ENCODE peak calls at places on chromosomes 3 and 15, in seven cellular contexts. E, P, M, U, O, K and A are unnamed samples.

GRCh38 chr3:20340324-20340928 is 154.4 kb upstream of the SGO1 start:
- DNase-seq in E (peak), P (peak), M (peak), U (peak), O (peak), K (peak), A (peak)

GRCh38 chr3:52471371-52472238 is 16.2 kb downstream of the NISCH start:
- DNase-seq in E (peak), P (no peak), M (peak), U (peak), O (peak), K (peak), A (peak)

GRCh38 chr15:69344238-69344637 is 45.5 kb downstream of the PAQR5 start:
- DNase-seq in E (no peak), P (no peak), M (no peak), U (no peak), O (no peak), K (no peak), A (no peak)

GRCh38 chr15:45401665-45402161 is 23.4 kb upstream of the GATM start:
- DNase-seq in E (no peak), P (no peak), M (no peak), U (no peak), O (no peak), K (no peak), A (no peak)

GRCh38 chr3:186902154-186902553 is 28.2 kb upstream of the ST6GAL1 start:
- DNase-seq in E (no peak), P (no peak), M (no peak), U (no peak), O (no peak), K (no peak), A (no peak)

GRCh38 chr3:32700244-32700643 is 15.3 kb downstream of the CNOT10 start:
- DNase-seq in E (no peak), P (no peak), M (no peak), U (no peak), O (no peak), K (no peak), A (no peak)

GRCh38 chr3:188656196-188656982 is 502.4 kb downstream of the LPP start:
- DNase-seq in E (no peak), P (no peak), M (no peak), U (no peak), O (no peak), K (no peak), A (no peak)

GRCh38 chr3:63948995-63949394 is 36.8 kb upstream of the SCAANT1 start:
- DNase-seq in E (no peak), P (no peak), M (no peak), U (no peak), O (no peak), K (no peak), A (no peak)

GRCh38 chr15:51310064-51310463 is 28.3 kb downstream of the CYP19A1 start:
- DNase-seq in E (peak), P (no peak), M (no peak), U (no peak), O (no peak), K (no peak), A (no peak)

GRCh38 chr3:110518031-110518430 is 553.6 kb upstream of the NECTIN3 start:
- DNase-seq in E (no peak), P (no peak), M (no peak), U (no peak), O (no peak), K (no peak), A (no peak)

GRCh38 chr3:102790742-102791141 is 355.9 kb downstream of the ZPLD1 start:
- DNase-seq in E (no peak), P (no peak), M (no peak), U (no peak), O (no peak), K (no peak), A (no peak)

GRCh38 chr3:89184151-89184550 is 76.7 kb downstream of the EPHA3 start:
- DNase-seq in E (no peak), P (no peak), M (no peak), U (no peak), O (no peak), K (no peak), A (no peak)

GRCh38 chr3:124620600-124621063 is 109.6 kb upstream of the UMPS start:
- DNase-seq in E (peak), P (no peak), M (no peak), U (no peak), O (peak), K (no peak), A (peak)

GRCh38 chr15:70726753-70727152 is 36.6 kb downstream of the UACA start:
- DNase-seq in E (no peak), P (no peak), M (no peak), U (peak), O (no peak), K (no peak), A (no peak)

GRCh38 chr3:122628567-122628966 is 51.1 kb downstream of the PARP15 start:
- DNase-seq in E (no peak), P (no peak), M (no peak), U (no peak), O (no peak), K (no peak), A (no peak)

GRCh38 chr3:133855772-133856171 is 39.9 kb downstream of the RAB6B start:
- DNase-seq in E (no peak), P (no peak), M (no peak), U (no peak), O (no peak), K (no peak), A (no peak)

GRCh38 chr3:43117257-43117656 is 11.4 kb upstream of the POMGNT2 start:
- DNase-seq in E (no peak), P (no peak), M (no peak), U (no peak), O (no peak), K (no peak), A (no peak)

GRCh38 chr15:101250931-101251829 is 668 bp downstream of the CHSY1 start:
- DNase-seq in E (no peak), P (no peak), M (peak), U (peak), O (peak), K (peak), A (peak)

GRCh38 chr3:18667552-18667951 is 242.4 kb upstream of the SATB1 start:
- DNase-seq in E (no peak), P (no peak), M (no peak), U (no peak), O (no peak), K (no peak), A (no peak)

GRCh38 chr3:69108813-69109212 is 13.6 kb downstream of the LMOD3 start:
- DNase-seq in E (no peak), P (no peak), M (no peak), U (no peak), O (no peak), K (no peak), A (no peak)

GRCh38 chr15:65275728-65276126 is 11.0 kb downstream of the PARP16 start:
- DNase-seq in E (no peak), P (no peak), M (no peak), U (no peak), O (no peak), K (no peak), A (no peak)

GRCh38 chr15:101697488-101697887 is 26.8 kb downstream of the TARS3 start:
- DNase-seq in E (no peak), P (no peak), M (no peak), U (no peak), O (no peak), K (no peak), A (no peak)

GRCh38 chr3:17456650-17457049 is 285.8 kb downstream of the TBC1D5 start:
- DNase-seq in E (no peak), P (no peak), M (no peak), U (no peak), O (no peak), K (no peak), A (no peak)

GRCh38 chr3:15476378-15476777 is 45.1 kb downstream of the COLQ start:
- DNase-seq in E (no peak), P (no peak), M (no peak), U (no peak), O (no peak), K (no peak), A (no peak)

GRCh38 chr15:58182460-58183163 is 44.4 kb downstream of the AQP9 start:
- DNase-seq in E (no peak), P (peak), M (peak), U (peak), O (peak), K (peak), A (peak)

GRCh38 chr15:100783760-100784492 is 95.7 kb upstream of the ALDH1A3 start:
- DNase-seq in E (no peak), P (no peak), M (peak), U (peak), O (peak), K (no peak), A (peak)

GRCh38 chr3:79846148-79846933 is 78.5 kb upstream of the ROBO1 start:
- DNase-seq in E (no peak), P (no peak), M (peak), U (peak), O (no peak), K (peak), A (no peak)

GRCh38 chr15:96766387-96766786 is 435.9 kb downstream of the NR2F2 start:
- DNase-seq in E (no peak), P (no peak), M (no peak), U (no peak), O (no peak), K (no peak), A (no peak)

GRCh38 chr3:23760871-23761373 is 44.8 kb upstream of the UBE2E1 start:
- DNase-seq in E (no peak), P (no peak), M (no peak), U (peak), O (no peak), K (no peak), A (no peak)

GRCh38 chr3:15629860-15630597 is 28.5 kb downstream of the BTD start:
- DNase-seq in E (peak), P (peak), M (peak), U (peak), O (peak), K (peak), A (peak)

GRCh38 chr3:126765187-126766069 is 61.4 kb downstream of the CHCHD6 start:
- DNase-seq in E (no peak), P (no peak), M (no peak), U (no peak), O (no peak), K (no peak), A (no peak)
- TF ChIP-seq CTCF in E (no peak), P (no peak), M (no peak), U (no peak), O (no peak), K (no peak), A (no peak)

DNA sequence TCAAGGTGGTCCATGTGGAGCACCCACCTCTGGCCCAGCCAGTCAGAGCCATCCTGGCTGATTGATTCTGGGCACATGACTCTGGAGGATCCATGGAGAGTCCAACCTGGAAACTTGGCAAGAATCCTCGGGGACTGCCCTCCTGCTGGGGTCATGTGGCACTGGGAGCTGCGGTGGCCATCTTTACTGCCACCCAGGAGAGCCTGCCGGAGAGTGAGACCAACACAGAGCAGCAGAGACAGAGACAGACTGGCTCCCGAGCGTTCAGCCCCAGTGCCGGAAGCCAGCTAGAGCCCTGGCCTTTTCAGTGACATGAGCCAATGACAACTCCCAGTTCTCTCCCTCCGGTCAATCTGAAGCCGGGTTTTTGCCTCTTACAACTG is 11.5 kb upstream of the GATA2 start:
- DNase-seq in E (no peak), P (no peak), M (no peak), U (no peak), O (no peak), K (no peak), A (no peak)
- TF ChIP-seq CTCF in E (no peak), P (no peak), M (no peak), U (no peak), O (no peak), K (no peak), A (no peak)

DNA sequence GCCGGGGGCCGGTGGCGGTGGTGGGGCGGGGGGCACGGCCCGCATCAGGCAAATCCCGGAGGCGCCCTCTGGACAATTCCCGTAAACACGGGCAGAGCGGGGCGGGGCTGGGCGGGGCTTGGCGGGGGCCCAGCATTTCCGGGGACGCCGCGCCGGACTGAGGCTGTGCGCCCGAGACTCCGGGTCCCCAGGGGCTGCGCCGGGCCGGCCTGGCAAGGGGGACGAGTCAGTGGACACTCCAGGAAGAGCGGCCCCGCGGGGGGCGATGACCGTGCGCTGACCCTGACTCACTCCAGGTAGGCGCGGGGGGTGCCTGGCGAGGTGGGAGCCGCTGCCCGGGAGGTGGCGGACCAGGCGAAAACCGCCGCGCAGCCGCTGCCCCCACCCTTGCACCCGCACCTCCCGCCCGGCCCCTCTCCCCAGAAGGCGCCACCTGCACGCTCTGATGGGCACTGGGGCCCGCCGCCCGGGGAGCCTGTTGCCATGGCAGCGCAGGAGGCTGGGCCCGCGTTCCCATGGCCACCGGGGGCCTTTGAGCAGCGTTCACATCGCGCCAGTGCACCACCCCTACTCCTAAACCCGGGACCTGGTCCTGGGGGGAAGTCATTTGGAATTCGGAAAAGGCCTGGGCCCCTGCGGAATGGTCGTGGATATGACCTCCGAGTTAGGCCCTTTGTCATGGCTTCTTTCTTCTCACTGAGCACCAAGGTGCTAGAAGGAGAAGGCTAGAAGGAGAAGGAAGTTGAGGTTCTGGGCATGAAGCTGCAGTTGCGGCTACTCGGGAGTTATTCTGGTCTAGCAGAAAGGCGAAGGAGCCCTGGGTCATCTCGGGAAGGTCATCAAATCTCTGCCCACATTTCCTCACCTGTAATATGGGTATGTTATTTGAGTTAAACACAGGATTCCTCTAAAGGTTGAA is 16.1 kb upstream of the SEMA4B start:
- DNase-seq in E (no peak), P (no peak), M (peak), U (peak), O (peak), K (peak), A (peak)
- TF ChIP-seq CTCF in E (no peak), P (no peak), M (no peak), U (no peak), O (no peak), K (no peak), A (no peak)

GRCh38 chr3:39718674-39719595 is 90.5 kb upstream of the MYRIP start:
- DNase-seq in E (no peak), P (no peak), M (no peak), U (no peak), O (no peak), K (no peak), A (no peak)

GRCh38 chr3:39725321-39725720 is 84.1 kb upstream of the MYRIP start:
- DNase-seq in E (no peak), P (no peak), M (no peak), U (no peak), O (no peak), K (no peak), A (no peak)

GRCh38 chr3:39727415-39727814 is 82.0 kb upstream of the MYRIP start:
- DNase-seq in E (no peak), P (no peak), M (peak), U (peak), O (no peak), K (no peak), A (no peak)

GRCh38 chr3:39721076-39721475 is 88.3 kb upstream of the MYRIP start:
- DNase-seq in E (no peak), P (no peak), M (no peak), U (no peak), O (no peak), K (no peak), A (no peak)

GRCh38 chr3:39724233-39724846 is 85.1 kb upstream of the MYRIP start:
- DNase-seq in E (no peak), P (no peak), M (no peak), U (no peak), O (no peak), K (no peak), A (no peak)
- TF ChIP-seq CTCF in E (no peak), P (peak), M (no peak), U (peak), O (no peak), K (no peak), A (peak)

GRCh38 chr3:2090512-2090911 is 8.2 kb upstream of the CNTN4 start:
- DNase-seq in E (no peak), P (no peak), M (no peak), U (no peak), O (no peak), K (no peak), A (no peak)
- TF ChIP-seq CTCF in E (no peak), P (no peak), M (no peak), U (no peak), O (no peak), K (no peak), A (no peak)